ENCODE peak calls at places on chromosomes 13 and 19, in six cellular contexts. X is thoracic aorta, T is pancreas, N is WERI-Rb-1, V is endodermal cell, R is heart left ventricle. I is an unnamed sample.

GRCh38 chr19:45079911-45080469 is 930 bp downstream of the GEMIN7 start:
- DNase-seq in X (no peak), T (no peak), N (no peak), V (peak), R (no peak), I (no peak)

GRCh38 chr13:25886438-25887214 is 165.2 kb downstream of the SHISA2 start:
- DNase-seq in X (no peak), T (no peak), N (no peak), V (peak), R (no peak), I (no peak)

GRCh38 chr13:45522571-45522970 is 57.8 kb downstream of the COG3 start:
- DNase-seq in X (no peak), T (no peak), N (no peak), V (no peak), R (no peak), I (no peak)

GRCh38 chr19:34772697-34773554 is at the start of gene ZNF599:
- DNase-seq in X (peak), T (peak), N (peak), V (peak), R (peak), I (peak)

GRCh38 chr13:27997904-27998522 is 9.5 kb upstream of the URAD start:
- DNase-seq in X (no peak), T (peak), N (peak), V (peak), R (peak), I (no peak)

GRCh38 chr13:26656919-26657318 is 99.4 kb downstream of the WASF3 start:
- DNase-seq in X (no peak), T (no peak), N (no peak), V (no peak), R (no peak), I (no peak)

GRCh38 chr13:61470801-61471200 is 55.2 kb upstream of the PCDH20 start:
- DNase-seq in X (no peak), T (no peak), N (no peak), V (no peak), R (no peak), I (no peak)

GRCh38 chr19:4715529-4716221 is 8.0 kb downstream of the DPP9 start:
- DNase-seq in X (no peak), T (peak), N (no peak), V (no peak), R (peak), I (no peak)

GRCh38 chr13:28220166-28220565 is 81.8 kb downstream of the PAN3 start:
- DNase-seq in X (no peak), T (no peak), N (no peak), V (no peak), R (no peak), I (no peak)

GRCh38 chr19:28862238-28862637 is 350.7 kb downstream of the UQCRFS1 start:
- DNase-seq in X (no peak), T (no peak), N (no peak), V (no peak), R (no peak), I (no peak)

GRCh38 chr13:27954406-27954851 is 14.7 kb downstream of the CDX2 start:
- DNase-seq in X (no peak), T (no peak), N (peak), V (peak), R (no peak), I (no peak)

GRCh38 chr19:39499082-39499642 is 415 bp downstream of the DLL3 start:
- DNase-seq in X (no peak), T (no peak), N (peak), V (peak), R (no peak), I (no peak)

GRCh38 chr13:110649551-110649950 is 34.2 kb downstream of the NAXD start:
- DNase-seq in X (no peak), T (no peak), N (no peak), V (no peak), R (no peak), I (no peak)

GRCh38 chr19:40449506-40449905 is 5.4 kb upstream of the SERTAD3 start:
- DNase-seq in X (no peak), T (no peak), N (no peak), V (no peak), R (no peak), I (no peak)

GRCh38 chr19:45852941-45853340 is 10.0 kb downstream of the SYMPK start:
- DNase-seq in X (no peak), T (no peak), N (no peak), V (no peak), R (no peak), I (no peak)

GRCh38 chr19:55683449-55684261 is 8.6 kb downstream of the EPN1 start:
- DNase-seq in X (no peak), T (peak), N (no peak), V (no peak), R (no peak), I (no peak)

GRCh38 chr13:48816696-48817095 is 159.0 kb upstream of the FNDC3A start:
- DNase-seq in X (no peak), T (no peak), N (no peak), V (no peak), R (no peak), I (no peak)

GRCh38 chr13:39037880-39038568 is at the start of the genes NHLRC3 and PROSER1:
- DNase-seq in X (peak), T (peak), N (peak), V (peak), R (peak), I (peak)

GRCh38 chr19:16435238-16435911 is 36.4 kb downstream of the EPS15L1 start:
- DNase-seq in X (no peak), T (peak), N (no peak), V (no peak), R (peak), I (no peak)

GRCh38 chr13:94352057-94352456 is 127.4 kb downstream of the DCT start:
- DNase-seq in X (no peak), T (no peak), N (peak), V (no peak), R (no peak), I (no peak)

GRCh38 chr19:14002571-14003278 is 3.4 kb downstream of the RFX1 start:
- DNase-seq in X (no peak), T (no peak), N (no peak), V (no peak), R (peak), I (no peak)

GRCh38 chr19:18523841-18524240 is 2.0 kb upstream of the ELL start:
- DNase-seq in X (no peak), T (no peak), N (no peak), V (peak), R (no peak), I (no peak)

GRCh38 chr13:107767119-107767518 is 448.2 kb downstream of the LIG4 start:
- DNase-seq in X (no peak), T (no peak), N (no peak), V (no peak), R (no peak), I (no peak)

DNA sequence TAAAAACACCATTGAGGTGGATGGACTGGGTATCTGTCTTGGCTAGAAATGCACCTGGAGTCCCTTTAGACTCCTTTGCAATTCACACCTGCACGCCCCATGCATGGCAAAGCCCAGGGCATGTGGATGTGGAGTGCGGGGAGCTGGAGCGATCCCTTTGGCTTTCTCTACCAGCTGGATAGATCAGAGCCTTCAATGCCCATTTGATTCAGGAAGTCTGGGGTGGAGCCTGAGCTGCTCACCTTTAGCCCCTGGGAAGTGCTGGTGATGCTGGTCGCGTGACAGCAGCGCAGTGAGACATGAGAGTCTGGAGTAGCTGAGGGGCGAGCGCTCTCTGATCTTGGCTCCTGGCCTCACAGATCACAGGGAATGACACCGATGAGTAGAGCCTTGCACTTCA is 4.8 kb upstream of the ZNF536 start:
- DNase-seq in X (no peak), T (no peak), N (no peak), V (no peak), R (no peak), I (no peak)
- TF ChIP-seq CTCF in X (no peak), T (no peak), N (no peak), V (no peak), R (no peak), I (no peak)

GRCh38 chr13:75419656-75420055 is 62.3 kb downstream of the TBC1D4 start:
- DNase-seq in X (no peak), T (no peak), N (no peak), V (no peak), R (no peak), I (no peak)

GRCh38 chr13:75417006-75417384 is 65.0 kb downstream of the TBC1D4 start:
- DNase-seq in X (no peak), T (no peak), N (no peak), V (no peak), R (no peak), I (no peak)

GRCh38 chr13:75417647-75418046 is 64.3 kb downstream of the TBC1D4 start:
- DNase-seq in X (no peak), T (no peak), N (no peak), V (no peak), R (no peak), I (no peak)

GRCh38 chr13:75418186-75418843 is 63.7 kb downstream of the TBC1D4 start:
- DNase-seq in X (no peak), T (no peak), N (no peak), V (no peak), R (no peak), I (no peak)

DNA sequence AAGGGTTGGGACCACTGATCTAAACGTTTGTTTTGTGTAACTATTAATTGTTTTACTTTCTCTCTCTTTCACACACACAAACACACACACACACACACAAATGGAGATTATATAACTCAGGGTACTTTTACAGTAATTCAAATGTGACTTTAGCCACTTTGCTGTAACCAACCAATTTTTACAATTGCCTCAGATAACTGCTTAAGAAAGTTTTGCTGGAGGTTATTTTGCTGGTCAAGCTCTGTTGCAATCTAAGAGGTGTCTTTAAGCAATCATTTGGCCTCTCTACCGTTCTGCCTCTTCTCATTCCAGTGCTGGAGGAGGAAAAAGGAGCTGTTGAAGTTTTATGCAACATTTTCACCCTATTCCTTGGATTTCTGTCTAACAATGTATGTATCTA is 63.0 kb downstream of the TBC1D4 start:
- DNase-seq in X (no peak), T (no peak), N (no peak), V (no peak), R (no peak), I (no peak)
- H3K27ac ChIP-seq in X (no peak), T (no peak), N (no peak), V (no peak), R (peak), I (no peak)

GRCh38 chr13:51148952-51149573 is 38.0 kb upstream of the C13orf42 start:
- DNase-seq in X (no peak), T (no peak), N (peak), V (peak), R (no peak), I (peak)
- TF ChIP-seq CTCF in X (peak), T (peak), N (peak), V (peak), R (peak), I (peak)

GRCh38 chr13:51222510-51223283 is 499 bp downstream of the FAM124A start:
- DNase-seq in X (no peak), T (no peak), N (peak), V (peak), R (no peak), I (no peak)

GRCh38 chr13:51221108-51221507 is 1.1 kb upstream of the FAM124A start:
- DNase-seq in X (no peak), T (no peak), N (no peak), V (peak), R (no peak), I (no peak)

GRCh38 chr13:51221674-51222509 is at the start of gene FAM124A:
- DNase-seq in X (no peak), T (peak), N (peak), V (peak), R (peak), I (no peak)

GRCh38 chr13:51218691-51219090 is 3.5 kb upstream of the FAM124A start:
- DNase-seq in X (no peak), T (no peak), N (no peak), V (no peak), R (no peak), I (no peak)

DNA sequence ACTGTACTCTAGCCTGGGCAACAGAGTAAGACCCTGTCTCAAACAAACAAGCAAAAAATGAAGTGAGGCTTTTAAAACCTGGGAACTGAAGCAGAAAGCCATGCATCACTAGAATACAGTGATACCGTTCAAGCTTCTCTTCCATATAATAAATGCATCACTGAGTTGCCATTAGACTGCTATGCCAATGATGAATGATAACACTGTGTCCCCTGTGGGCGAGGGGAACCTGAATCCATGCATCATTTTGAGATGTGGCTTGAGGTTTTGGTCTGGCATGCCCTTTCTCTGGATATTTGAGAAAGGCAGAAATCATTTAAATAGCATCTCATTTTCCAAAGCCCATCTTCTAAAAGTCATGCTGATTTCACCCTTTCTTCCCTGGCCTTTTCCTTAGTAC is 1.5 kb upstream of the FAM124A start:
- DNase-seq in X (no peak), T (no peak), N (no peak), V (no peak), R (no peak), I (no peak)
- H3K27ac ChIP-seq in X (no peak), T (no peak), N (no peak), V (no peak), R (no peak), I (no peak)

DNA sequence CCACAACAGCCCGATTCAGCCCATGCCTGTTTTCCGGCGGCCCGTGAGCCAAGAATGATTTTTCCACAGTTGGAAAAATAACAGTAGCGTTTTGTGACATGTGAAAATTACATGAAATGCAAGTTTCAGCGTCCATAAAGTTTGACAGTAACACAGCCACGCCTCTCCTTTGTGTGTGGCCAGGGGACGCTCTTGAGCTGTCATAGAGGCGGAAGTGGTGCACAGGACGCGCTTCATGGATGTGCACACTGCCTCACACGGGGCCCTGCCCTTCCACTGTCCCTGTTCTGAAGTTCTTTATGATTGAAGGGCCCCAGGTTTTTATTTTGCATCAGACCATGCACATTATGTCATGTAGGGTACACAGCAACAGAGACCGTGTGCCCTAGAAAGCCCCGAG is 12.4 kb upstream of the ELAVL1 start:
- DNase-seq in X (no peak), T (no peak), N (peak), V (peak), R (no peak), I (no peak)
- TF ChIP-seq CTCF in X (no peak), T (no peak), N (peak), V (peak), R (no peak), I (no peak)

DNA sequence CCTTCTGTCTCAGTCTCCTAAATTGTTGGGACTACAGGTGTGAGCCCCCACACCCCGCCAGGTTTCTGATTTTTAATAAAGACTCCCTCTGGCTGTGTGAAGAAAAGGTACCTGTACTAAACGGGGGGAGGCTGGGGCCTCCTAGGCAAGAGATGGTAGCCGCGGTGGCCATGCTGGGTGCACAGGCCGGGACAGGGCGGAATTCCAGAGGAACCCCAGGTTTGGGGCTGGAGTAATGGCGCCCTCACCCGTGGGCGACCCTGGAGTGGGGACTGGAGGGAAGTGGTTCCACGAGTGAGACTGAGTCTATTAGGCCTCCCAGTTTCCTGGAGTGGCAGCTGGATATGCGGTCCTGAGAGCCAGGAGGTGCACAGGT is 1.6 kb upstream of the CBARP start:
- DNase-seq in X (no peak), T (no peak), N (no peak), V (no peak), R (peak), I (no peak)
- H3K27ac ChIP-seq in X (peak), T (peak), N (no peak), V (no peak), R (peak), I (peak)

GRCh38 chr19:48616491-48617056 is 1.7 kb upstream of the FAM83E start:
- DNase-seq in X (no peak), T (no peak), N (no peak), V (peak), R (no peak), I (no peak)

GRCh38 chr19:48618916-48619691 is at the start of the genes RPL18 and SPHK2:
- DNase-seq in X (peak), T (peak), N (peak), V (peak), R (peak), I (peak)

GRCh38 chr19:48618278-48618915 is 581 bp downstream of the RPL18 start:
- DNase-seq in X (no peak), T (no peak), N (no peak), V (no peak), R (peak), I (no peak)

GRCh38 chr19:48616041-48616436 is 1.2 kb upstream of the FAM83E start:
- DNase-seq in X (no peak), T (no peak), N (no peak), V (no peak), R (no peak), I (no peak)

GRCh38 chr19:48617146-48617937 is 1.6 kb downstream of the RPL18 start:
- DNase-seq in X (no peak), T (no peak), N (no peak), V (peak), R (no peak), I (no peak)
- TF ChIP-seq CTCF in X (no peak), T (no peak), N (no peak), V (no peak), R (no peak), I (no peak)

GRCh38 chr13:31773538-31773937 is 34.2 kb downstream of the RXFP2 start:
- DNase-seq in X (no peak), T (no peak), N (no peak), V (no peak), R (no peak), I (no peak)

GRCh38 chr13:31775686-31776085 is 36.4 kb downstream of the RXFP2 start:
- DNase-seq in X (no peak), T (no peak), N (no peak), V (no peak), R (peak), I (no peak)

GRCh38 chr13:31772231-31772630 is 32.9 kb downstream of the RXFP2 start:
- DNase-seq in X (no peak), T (no peak), N (no peak), V (no peak), R (no peak), I (no peak)

GRCh38 chr13:31775148-31775547 is 35.8 kb downstream of the RXFP2 start:
- DNase-seq in X (no peak), T (no peak), N (no peak), V (no peak), R (no peak), I (no peak)

DNA sequence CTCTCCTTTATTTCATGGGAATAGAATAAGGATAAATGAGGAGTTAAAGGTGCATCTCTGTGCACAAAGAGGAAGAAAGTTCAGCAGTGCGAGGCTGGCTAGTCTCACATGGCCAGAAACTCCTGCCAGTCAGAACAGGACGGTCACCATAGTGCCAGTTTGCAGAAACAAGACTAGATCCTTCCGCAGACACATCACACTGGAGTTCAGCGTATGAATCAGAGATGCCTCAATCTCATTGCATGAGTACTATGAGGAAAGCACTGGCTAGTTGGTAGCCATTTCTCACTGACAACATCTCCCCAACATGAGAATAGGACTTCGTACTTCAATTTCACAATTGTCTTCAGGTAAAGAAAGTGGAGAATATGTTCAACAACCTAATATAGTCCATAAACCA is 34.9 kb downstream of the RXFP2 start:
- DNase-seq in X (no peak), T (no peak), N (no peak), V (no peak), R (no peak), I (no peak)
- H3K27ac ChIP-seq in X (peak), T (no peak), N (no peak), V (no peak), R (no peak), I (no peak)

DNA sequence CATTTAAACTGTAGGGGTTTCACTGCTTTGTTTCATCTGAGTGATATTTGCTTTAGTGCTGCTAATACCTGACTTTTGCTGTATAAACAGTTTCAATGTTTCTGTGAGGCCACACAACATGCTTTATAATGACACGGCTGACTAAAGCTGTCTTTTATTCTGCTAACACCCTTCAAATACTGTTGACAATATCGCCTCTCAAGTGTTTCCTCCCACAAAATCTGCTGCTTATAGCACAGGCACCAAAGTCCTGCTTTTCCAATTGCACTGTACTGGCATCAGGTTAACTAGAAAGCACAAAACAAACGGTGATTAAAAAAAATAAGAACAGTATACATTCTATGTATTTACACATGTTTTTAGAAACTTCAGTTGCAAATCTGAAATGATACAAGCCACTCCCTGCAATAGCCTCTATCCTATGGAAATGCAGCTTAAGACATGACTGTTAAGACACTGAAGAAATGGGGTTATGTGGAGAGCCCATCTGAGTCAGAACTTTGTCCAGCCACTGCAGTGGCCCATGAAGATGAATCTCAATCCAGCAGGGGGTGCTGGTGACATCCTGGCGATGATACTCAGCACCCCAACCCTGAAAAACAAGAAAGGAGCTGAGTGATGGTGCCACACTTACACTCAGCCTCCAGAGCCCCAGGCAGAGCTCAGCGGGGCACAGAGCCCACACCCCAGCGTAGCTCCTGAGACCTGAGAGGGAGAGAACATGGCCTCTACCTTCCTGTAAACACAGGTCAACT is 29.4 kb downstream of the RFXAP start:
- DNase-seq in X (no peak), T (no peak), N (no peak), V (peak), R (no peak), I (no peak)
- TF ChIP-seq CTCF in X (no peak), T (no peak), N (peak), V (peak), R (no peak), I (peak)

GRCh38 chr13:112819111-112819510 is 129.3 kb downstream of the ATP11A start:
- DNase-seq in X (no peak), T (no peak), N (no peak), V (no peak), R (no peak), I (no peak)
- H3K27ac ChIP-seq in X (no peak), T (no peak), N (no peak), V (no peak), R (no peak), I (no peak)